ENCODE peak calls at places on chromosomes 4 and X, in four cellular contexts. M is lower leg skin, K is HL-60, W is cardiac fibroblast. L is an unnamed sample.
A peak's percentile ranks its signal among the peaks of the same experiment; 100 is the strongest.

GRCh38 chr4:109385260-109385659 is 48.4 kb upstream of the SEC24B start:
- DNase-seq in M (no peak), K (no peak), W (no peak), L (no peak)

GRCh38 chrX:128518508-128518907 is 466.3 kb upstream of the ACTRT1 start:
- DNase-seq in M (no peak), K (no peak), W (no peak), L (no peak)

GRCh38 chr4:77669911-77670590 is 64.4 kb downstream of the CXCL13 start:
- DNase-seq in M (no peak), K (no peak), W (no peak), L (no peak)

GRCh38 chr4:42954925-42955669 is 62.6 kb downstream of the GRXCR1 start:
- DNase-seq in M (no peak), K (no peak), W (no peak), L (peak; percentile 64)

GRCh38 chr4:188305690-188306089 is 166.4 kb downstream of the TRIML1 start:
- DNase-seq in M (no peak), K (no peak), W (no peak), L (no peak)

GRCh38 chrX:154090731-154091130 is 6.8 kb downstream of the MECP2 start:
- DNase-seq in M (no peak), K (no peak), W (no peak), L (no peak)

GRCh38 chrX:19127649-19128168 is 5.4 kb upstream of the ADGRG2 start:
- DNase-seq in M (no peak), K (no peak), W (peak; percentile 59), L (no peak)

GRCh38 chrX:44043496-44043895 is 70.3 kb upstream of the NDP start:
- DNase-seq in M (no peak), K (no peak), W (no peak), L (no peak)

GRCh38 chr4:75345436-75345835 is 168.8 kb downstream of the RCHY1 start:
- DNase-seq in M (no peak), K (no peak), W (peak; percentile 57), L (no peak)

GRCh38 chr4:68873218-68873502 is 57.4 kb downstream of the UGT2B10 start:
- DNase-seq in M (no peak), K (no peak), W (no peak), L (no peak)

GRCh38 chrX:133726211-133726630 is 259.2 kb downstream of the GPC3 start:
- DNase-seq in M (no peak), K (no peak), W (peak; percentile 52), L (no peak)

GRCh38 chr4:168432419-168433146 is 47.7 kb downstream of the DDX60L start:
- DNase-seq in M (no peak), K (no peak), W (no peak), L (no peak)

GRCh38 chr4:109077486-109077885 is 225.0 kb downstream of the COL25A1 start:
- DNase-seq in M (no peak), K (no peak), W (no peak), L (no peak)

GRCh38 chr4:146072381-146072780 is 103.1 kb upstream of the LSM6 start:
- DNase-seq in M (no peak), K (no peak), W (peak; percentile 1), L (no peak)

GRCh38 chrX:24100713-24101112 is 46.0 kb downstream of the EIF2S3 start:
- DNase-seq in M (no peak), K (no peak), W (peak; percentile 30), L (no peak)

GRCh38 chr4:168536448-168536847 is 39.6 kb downstream of the PALLD start:
- DNase-seq in M (no peak), K (no peak), W (no peak), L (no peak)

GRCh38 chr4:151219091-151219490 is 57.9 kb upstream of the PRSS48 start:
- DNase-seq in M (no peak), K (no peak), W (no peak), L (no peak)

GRCh38 chr4:17168571-17168970 is 270.1 kb upstream of the LDB2 start:
- DNase-seq in M (no peak), K (no peak), W (peak; percentile 90), L (no peak)

GRCh38 chr4:110663738-110664444 is 41.0 kb upstream of the PITX2 start:
- DNase-seq in M (no peak), K (no peak), W (peak; percentile 13), L (no peak)

GRCh38 chr4:55038176-55038890 is 87.1 kb downstream of the KDR start:
- DNase-seq in M (peak; percentile 61), K (no peak), W (peak; percentile 83), L (no peak)

GRCh38 chr4:83362492-83363329 is 28.1 kb upstream of the HPSE start:
- DNase-seq in M (no peak), K (no peak), W (peak; percentile 73), L (no peak)

GRCh38 chrX:135185795-135186443 is 14.7 kb upstream of the CT55 start:
- DNase-seq in M (peak; percentile 19), K (no peak), W (peak; percentile 46), L (no peak)

GRCh38 chr4:7815562-7815961 is 124.1 kb downstream of the AFAP1 start:
- DNase-seq in M (no peak), K (no peak), W (peak; percentile 72), L (peak; percentile 69)

GRCh38 chrX:2184089-2184488 is 316.7 kb downstream of the DHRSX start:
- DNase-seq in M (no peak), K (no peak), W (no peak), L (no peak)

GRCh38 chr4:160026720-160027119 is 923.8 kb downstream of the RAPGEF2 start:
- DNase-seq in M (no peak), K (no peak), W (peak; percentile 15), L (no peak)

GRCh38 chr4:86855572-86855971 is 6.4 kb upstream of the SLC10A6 start:
- DNase-seq in M (no peak), K (no peak), W (peak; percentile 59), L (no peak)

GRCh38 chr4:39542633-39543393 is 15.6 kb upstream of the UGDH start:
- DNase-seq in M (no peak), K (no peak), W (no peak), L (no peak)

GRCh38 chr4:56106180-56106579 is 157.4 kb downstream of the CEP135 start:
- DNase-seq in M (no peak), K (no peak), W (no peak), L (no peak)

GRCh38 chr4:141134051-141134450 is 782 bp upstream of the RNF150 start:
- DNase-seq in M (no peak), K (no peak), W (peak; percentile 8), L (no peak)

GRCh38 chrX:42119076-42119475 is 195.7 kb upstream of the CASK start:
- DNase-seq in M (peak; percentile 14), K (no peak), W (peak; percentile 90), L (no peak)

GRCh38 chrX:20244936-20245335 is 21.8 kb downstream of the RPS6KA3 start:
- DNase-seq in M (no peak), K (no peak), W (peak; percentile 63), L (no peak)

GRCh38 chr4:26207631-26208030 is 113.2 kb upstream of the RBPJ start:
- DNase-seq in M (no peak), K (no peak), W (no peak), L (no peak)

GRCh38 chrX:112368371-112368770 is 285.8 kb upstream of the TRPC5 start:
- DNase-seq in M (no peak), K (no peak), W (no peak), L (no peak)

GRCh38 chr4:6681191-6681590 is 12.5 kb upstream of the S100P start:
- DNase-seq in M (no peak), K (no peak), W (no peak), L (no peak)
- TF ChIP-seq CTCF in M (no peak), K (peak; percentile 46), W (peak; percentile 27), L (no peak)

GRCh38 chrX:68049466-68049865 is 383.8 kb downstream of the OPHN1 start:
- DNase-seq in M (no peak), K (no peak), W (no peak), L (no peak)
- TF ChIP-seq CTCF in M (no peak), K (no peak), W (no peak), L (no peak)

DNA sequence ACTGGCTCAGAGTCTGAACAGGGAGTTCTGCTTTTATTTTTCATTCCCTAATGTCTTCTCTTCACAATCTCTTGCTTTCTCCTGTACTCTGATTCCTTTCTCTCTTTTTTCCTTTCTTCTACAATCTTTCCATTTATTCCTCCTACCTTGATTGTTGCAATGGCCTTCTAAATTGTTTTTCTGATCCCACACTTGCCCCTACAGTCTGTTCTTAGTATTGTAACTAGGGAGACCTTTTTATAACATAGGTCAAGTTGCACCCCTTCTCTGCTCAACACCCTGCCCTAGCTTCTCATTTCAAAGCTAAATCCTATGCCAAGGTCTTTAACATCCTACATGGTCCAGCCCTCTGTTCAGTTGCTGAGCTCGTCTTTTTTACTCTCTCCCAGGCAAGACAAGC is 277.9 kb downstream of the GBA3 start:
- DNase-seq in M (no peak), K (no peak), W (no peak), L (no peak)
- TF ChIP-seq CTCF in M (no peak), K (no peak), W (no peak), L (no peak)

GRCh38 chrX:40651620-40652223 is 4.4 kb upstream of the CXorf38 start:
- DNase-seq in M (peak; percentile 38), K (no peak), W (peak; percentile 70), L (peak; percentile 81)

GRCh38 chrX:40644175-40644574 is 3.2 kb downstream of the CXorf38 start:
- DNase-seq in M (peak; percentile 34), K (peak; percentile 76), W (peak; percentile 76), L (no peak)

GRCh38 chrX:40644821-40645358 is 2.5 kb downstream of the CXorf38 start:
- DNase-seq in M (peak; percentile 20), K (no peak), W (peak; percentile 71), L (peak; percentile 74)

GRCh38 chrX:40646489-40647306 is 663 bp downstream of the CXorf38 start:
- DNase-seq in M (peak; percentile 16), K (peak; percentile 38), W (peak; percentile 17), L (peak; percentile 80)

DNA sequence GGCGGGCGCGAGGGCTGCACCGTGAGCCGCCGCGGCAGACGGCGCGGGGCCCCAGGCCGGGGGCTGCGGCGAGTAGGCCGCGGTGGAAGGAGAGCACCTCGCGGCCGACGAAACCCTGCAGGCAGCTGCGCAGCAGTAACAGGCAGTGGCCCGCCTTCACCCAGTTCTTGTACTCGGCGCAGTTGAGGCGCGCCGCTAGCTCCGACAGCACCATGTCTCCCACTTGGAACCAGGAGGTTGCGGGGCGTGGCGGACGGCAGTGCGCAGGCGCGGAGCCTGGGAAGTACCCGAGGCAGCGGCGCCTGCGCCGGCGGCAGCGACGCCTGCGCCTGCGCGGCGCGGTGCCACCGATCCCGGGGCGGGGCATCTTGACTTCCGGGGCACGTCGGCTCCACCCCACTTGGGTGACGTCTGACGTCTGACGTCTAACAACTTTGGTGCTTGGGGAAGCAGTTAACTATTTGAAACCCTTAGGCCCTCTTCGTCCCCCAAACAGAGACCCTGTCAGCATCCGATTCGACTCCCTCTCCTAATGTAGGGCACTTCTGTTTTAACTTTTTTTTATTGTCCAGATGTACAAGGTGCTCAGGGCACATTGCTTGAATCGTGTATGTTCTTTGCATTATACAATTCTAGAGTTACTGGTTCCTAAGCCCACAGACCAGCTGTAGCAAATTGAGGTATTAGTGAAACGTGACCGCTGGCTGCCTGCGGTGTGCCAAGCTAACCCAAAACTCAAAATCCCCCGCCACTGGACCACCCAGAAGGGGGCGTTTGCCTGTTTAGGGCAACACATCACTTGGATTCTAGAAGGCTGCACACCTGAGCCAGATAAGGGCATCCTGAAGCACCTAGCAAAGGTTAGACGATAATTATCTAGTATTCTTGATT is at the start of gene CXorf38:
- DNase-seq in M (peak; percentile 83), K (peak; percentile 65), W (peak; percentile 92), L (peak; percentile 97)
- TF ChIP-seq CTCF in M (no peak), K (no peak), W (no peak), L (no peak)

GRCh38 chr4:76504613-76505465 is 69.8 kb downstream of the SHROOM3 start:
- DNase-seq in M (no peak), K (no peak), W (peak; percentile 77), L (no peak)
- TF ChIP-seq CTCF in M (no peak), K (peak; percentile 34), W (peak; percentile 48), L (peak; percentile 54)